ENCODE peak calls at places on chromosomes 12 and 14, in nine cellular contexts. X is BJ, D is NCI-H2081, H is endothelial cell, W is T-helper 1 cell, K is tibial artery, C is NCI-H526 treated with DMSO at 0.1 percent for 48 hours, S is testis, B is MCF 10A. V is an unnamed sample.

GRCh38 chr14:92980866-92981265 is 57.9 kb downstream of the CHGA start:
- DNase-seq in C (no peak), W (no peak), K (no peak), S (no peak), X (no peak), H (no peak), D (no peak), B (no peak), V (no peak)

GRCh38 chr12:100826323-100826722 is 31.7 kb downstream of the ANO4 start:
- DNase-seq in S (peak), H (peak), D (no peak), B (peak), X (no peak), K (peak), C (no peak), W (peak), V (peak)

GRCh38 chr14:95495538-95496025 is 20.9 kb downstream of the SYNE3 start:
- DNase-seq in X (no peak), D (no peak), S (no peak), B (no peak), H (no peak), C (no peak), W (peak), K (peak), V (peak)

GRCh38 chr14:54381821-54382220 is 15.0 kb upstream of the CDKN3 start:
- DNase-seq in K (no peak), X (no peak), S (no peak), W (no peak), H (no peak), C (peak), D (no peak), B (no peak), V (no peak)

GRCh38 chr12:9794484-9795063 is 32.7 kb upstream of the KLRF1 start:
- DNase-seq in D (no peak), X (no peak), W (peak), B (no peak), S (no peak), K (no peak), H (no peak), C (no peak), V (no peak)

GRCh38 chr12:114209852-114210251 is 196.1 kb downstream of the TBX5 start:
- DNase-seq in S (no peak), C (no peak), X (no peak), D (no peak), K (no peak), W (no peak), H (no peak), B (no peak), V (no peak)

GRCh38 chr12:98671459-98671858 is 26.4 kb downstream of the APAF1 start:
- DNase-seq in W (no peak), S (no peak), H (no peak), K (no peak), X (no peak), B (no peak), C (no peak), D (no peak), V (no peak)

GRCh38 chr12:88111074-88111652 is 30.7 kb downstream of the CEP290 start:
- DNase-seq in C (peak), D (peak), S (no peak), B (peak), K (no peak), X (peak), H (no peak), W (peak), V (no peak)

GRCh38 chr12:122471324-122472226 is 29.2 kb downstream of the ZCCHC8 start:
- DNase-seq in B (peak), D (peak), X (peak), S (no peak), H (no peak), W (peak), C (peak), K (no peak), V (no peak)

GRCh38 chr14:95515080-95515489 is 1.4 kb downstream of the SYNE3 start:
- DNase-seq in X (no peak), H (no peak), W (no peak), K (peak), C (peak), B (peak), S (peak), D (peak), V (peak)

GRCh38 chr12:75854681-75855309 is 176.8 kb downstream of the PHLDA1 start:
- DNase-seq in D (no peak), X (peak), B (no peak), K (no peak), H (no peak), W (no peak), S (no peak), C (no peak), V (no peak)

GRCh38 chr12:6312529-6313325 is 2.2 kb downstream of the PLEKHG6 start:
- DNase-seq in W (no peak), K (no peak), H (no peak), B (peak), C (peak), S (no peak), D (no peak), X (no peak), V (peak)

GRCh38 chr12:25332143-25332542 is 81.4 kb upstream of the KRAS start:
- DNase-seq in D (no peak), S (no peak), K (no peak), C (no peak), W (no peak), B (no peak), H (no peak), X (no peak), V (peak)

GRCh38 chr12:24919346-24920001 is 29.4 kb downstream of the BCAT1 start:
- DNase-seq in C (no peak), X (no peak), S (no peak), K (no peak), W (no peak), B (no peak), H (no peak), D (no peak), V (peak)

GRCh38 chr12:11581179-11581755 is 68.2 kb upstream of the ETV6 start:
- DNase-seq in D (peak), K (peak), W (peak), C (peak), S (peak), H (peak), B (peak), X (no peak), V (peak)

GRCh38 chr14:35404246-35404495 is 378 bp downstream of the NFKBIA start:
- DNase-seq in B (no peak), H (no peak), K (no peak), D (no peak), S (no peak), X (no peak), C (peak), W (no peak), V (no peak)

GRCh38 chr12:38053655-38054464 is 262.7 kb upstream of the ALG10B start:
- DNase-seq in S (peak), W (no peak), D (peak), B (peak), K (no peak), H (no peak), C (peak), X (no peak), V (peak)

GRCh38 chr14:94028450-94028826 is 2.3 kb downstream of the OTUB2 start:
- DNase-seq in W (peak), K (no peak), B (peak), X (no peak), D (no peak), H (no peak), C (no peak), S (no peak), V (peak)

GRCh38 chr12:114342651-114343050 is 63.3 kb downstream of the TBX5 start:
- DNase-seq in S (no peak), K (no peak), H (no peak), C (no peak), W (no peak), B (no peak), D (no peak), X (peak), V (no peak)

GRCh38 chr12:25924535-25925001 is 33.9 kb upstream of the RASSF8 start:
- DNase-seq in C (no peak), X (peak), B (peak), W (no peak), K (no peak), D (no peak), H (no peak), S (no peak), V (no peak)

GRCh38 chr12:58452546-58452945 is 467.8 kb downstream of the LRIG3 start:
- DNase-seq in W (no peak), D (no peak), B (no peak), X (no peak), S (no peak), H (no peak), C (no peak), K (no peak), V (no peak)

GRCh38 chr14:57391609-57392195 is 1.3 kb downstream of the NAA30 start:
- DNase-seq in S (peak), D (peak), K (no peak), W (peak), X (no peak), H (no peak), C (no peak), B (peak), V (no peak)

GRCh38 chr12:23694920-23695319 is 254.6 kb downstream of the SOX5 start:
- DNase-seq in W (no peak), K (no peak), X (no peak), B (no peak), S (no peak), H (no peak), D (no peak), C (no peak), V (no peak)

GRCh38 chr12:103901518-103902173 is 28.6 kb upstream of the HSP90B1 start:
- DNase-seq in C (no peak), W (peak), K (no peak), X (no peak), S (no peak), B (no peak), D (peak), H (no peak), V (peak)

GRCh38 chr14:63245893-63246292 is 41.6 kb downstream of the RHOJ start:
- DNase-seq in H (no peak), S (no peak), C (no peak), D (no peak), B (no peak), X (no peak), W (no peak), K (no peak), V (no peak)

GRCh38 chr14:92135269-92135668 is 13.5 kb downstream of the CPSF2 start:
- DNase-seq in H (no peak), S (no peak), C (peak), W (no peak), B (peak), K (no peak), D (peak), X (no peak), V (no peak)

GRCh38 chr14:29637406-29637805 is 290.2 kb downstream of the PRKD1 start:
- DNase-seq in B (peak), S (peak), H (no peak), W (no peak), X (no peak), C (no peak), K (peak), D (peak), V (no peak)

GRCh38 chr14:28785096-28785952 is 18.7 kb downstream of the FOXG1 start:
- DNase-seq in H (peak), K (no peak), X (no peak), W (peak), B (no peak), S (peak), D (peak), C (no peak), V (no peak)

GRCh38 chr12:107229827-107230226 is 136.5 kb upstream of the CRY1 start:
- DNase-seq in D (no peak), K (no peak), S (no peak), B (no peak), C (no peak), H (no peak), W (no peak), X (no peak), V (no peak)

GRCh38 chr14:56807586-56808168 is 2.6 kb downstream of the OTX2 start:
- DNase-seq in K (no peak), H (peak), C (no peak), W (no peak), X (no peak), D (no peak), B (no peak), S (no peak), V (no peak)

V was measured in activated CD8-positive, alpha-beta T cell treated with anti-CD3 and anti-CD28 coated beads for 36 hours.